ENCODE peak calls at places on chromosomes 11 and 22, in four cellular contexts. S is endothelial cell, M is kidney tubule cell, Z is NCI-H774. N is an unnamed sample.

GRCh38 chr22:26848244-26848920 is 191.0 kb downstream of the MIAT start:
- DNase-seq in S (no peak), M (peak; percentile 63), Z (no peak), N (no peak)

GRCh38 chr11:19474211-19474610 is 233.5 kb upstream of the E2F8 start:
- DNase-seq in S (no peak), M (no peak), Z (no peak), N (no peak)

GRCh38 chr11:129018991-129019390 is 76.3 kb upstream of the TP53AIP1 start:
- DNase-seq in S (no peak), M (no peak), Z (no peak), N (no peak)

GRCh38 chr11:65381721-65382035 is 768 bp downstream of the SLC25A45 start:
- DNase-seq in S (no peak), M (peak; percentile 98), Z (no peak), N (no peak)

GRCh38 chr11:112967082-112967481 is 5.9 kb downstream of the NCAM1 start:
- DNase-seq in S (no peak), M (no peak), Z (no peak), N (no peak)

GRCh38 chr11:80899381-80899780 is 1458.6 kb upstream of the TENM4 start:
- DNase-seq in S (no peak), M (no peak), Z (no peak), N (no peak)

GRCh38 chr11:75170463-75171201 is 19.7 kb downstream of the SLCO2B1 start:
- DNase-seq in S (no peak), M (no peak), Z (no peak), N (no peak)

GRCh38 chr22:40720538-40721256 is 41.4 kb downstream of the MCHR1 start:
- DNase-seq in S (no peak), M (peak; percentile 19), Z (no peak), N (no peak)

GRCh38 chr22:37442537-37442936 is 15.3 kb upstream of the ELFN2 start:
- DNase-seq in S (no peak), M (peak; percentile 73), Z (no peak), N (no peak)

GRCh38 chr22:29700949-29701927 is 18.6 kb upstream of the CABP7 start:
- DNase-seq in S (peak; percentile 31), M (peak; percentile 89), Z (peak; percentile 57), N (no peak)

GRCh38 chr11:65791719-65792213 is 4.9 kb downstream of the OVOL1 start:
- DNase-seq in S (no peak), M (peak; percentile 31), Z (peak; percentile 49), N (no peak)

GRCh38 chr11:126465573-126466287 is 110.2 kb downstream of the ST3GAL4 start:
- DNase-seq in S (no peak), M (no peak), Z (peak; percentile 51), N (no peak)

GRCh38 chr22:19825016-19825339 is 29.7 kb downstream of the GNB1L start:
- DNase-seq in S (peak; percentile 1), M (no peak), Z (no peak), N (no peak)

GRCh38 chr11:104531075-104531474 is 367.1 kb upstream of the PDGFD start:
- DNase-seq in S (no peak), M (peak; percentile 40), Z (no peak), N (no peak)

GRCh38 chr11:71298016-71298550 is 45.7 kb upstream of the SHANK2 start:
- DNase-seq in S (no peak), M (no peak), Z (no peak), N (no peak)

GRCh38 chr11:79113099-79113498 is 327.7 kb downstream of the TENM4 start:
- DNase-seq in S (no peak), M (no peak), Z (no peak), N (no peak)

GRCh38 chr11:118892515-118892914 is 8.8 kb downstream of the CXCR5 start:
- DNase-seq in S (no peak), M (no peak), Z (peak; percentile 54), N (no peak)

GRCh38 chr11:104934594-104934993 is 33.8 kb downstream of the CASP4 start:
- DNase-seq in S (no peak), M (no peak), Z (no peak), N (no peak)

GRCh38 chr22:30823015-30823370 is 128.3 kb downstream of the OSBP2 start:
- DNase-seq in S (peak; percentile 50), M (no peak), Z (no peak), N (no peak)

GRCh38 chr11:36354221-36355003 is 58.3 kb downstream of the PRR5L start:
- DNase-seq in S (no peak), M (peak; percentile 21), Z (no peak), N (peak; percentile 44)

GRCh38 chr22:29202231-29203192 is 3.2 kb upstream of the EMID1 start:
- DNase-seq in S (peak; percentile 35), M (no peak), Z (no peak), N (no peak)

GRCh38 chr11:8061555-8062428 is 19.2 kb upstream of the TUB start:
- DNase-seq in S (no peak), M (no peak), Z (no peak), N (no peak)

GRCh38 chr11:8063319-8063718 is 17.7 kb upstream of the TUB start:
- DNase-seq in S (no peak), M (no peak), Z (no peak), N (peak; percentile 35)

GRCh38 chr11:129973809-129974208 is 28.8 kb downstream of the PRDM10 start:
- DNase-seq in S (no peak), M (peak; percentile 62), Z (no peak), N (no peak)

GRCh38 chr11:27391336-27392015 is 28.5 kb upstream of the CCDC34 start:
- DNase-seq in S (no peak), M (peak; percentile 24), Z (no peak), N (no peak)

GRCh38 chr11:96339704-96340554 is 3.1 kb downstream of the MAML2 start:
- DNase-seq in S (no peak), M (peak; percentile 45), Z (no peak), N (no peak)

GRCh38 chr11:87141980-87142514 is 104.3 kb downstream of the TMEM135 start:
- DNase-seq in S (no peak), M (no peak), Z (no peak), N (no peak)

GRCh38 chr11:9314291-9315077 is at the start of gene TMEM41B:
- DNase-seq in S (peak; percentile 100), M (peak; percentile 99), Z (peak; percentile 98), N (peak; percentile 96)

GRCh38 chr11:82960000-82960778 is 58.7 kb downstream of the DDIAS start:
- DNase-seq in S (no peak), M (no peak), Z (no peak), N (no peak)

GRCh38 chr11:95638501-95638900 is 151.1 kb downstream of the FAM76B start:
- DNase-seq in S (no peak), M (no peak), Z (no peak), N (no peak)

N was measured in AG09319.